ENCODE peak calls at places on chromosomes 13 and 19, in five cellular contexts. One of them, this sample, is unnamed.
A peak's percentile ranks its signal among the peaks of the same experiment; 100 is the strongest.

GRCh38 chr19:50303558-50303957 is 25.6 kb downstream of the KCNC3 start:
- DNase-seq in tibial nerve: no peak
- DNase-seq in AG04450: no peak
- DNase-seq in CD8-positive, alpha-beta memory T cell: no peak
- DNase-seq in cardiac muscle cell: no peak
- DNase-seq in this sample: no peak

GRCh38 chr19:31527443-31527842 is 178.2 kb upstream of the TSHZ3 start:
- DNase-seq in tibial nerve: no peak
- DNase-seq in AG04450: no peak
- DNase-seq in CD8-positive, alpha-beta memory T cell: no peak
- DNase-seq in cardiac muscle cell: no peak
- DNase-seq in this sample: no peak

GRCh38 chr13:95099541-95099940 is 201.7 kb downstream of the ABCC4 start:
- DNase-seq in tibial nerve: no peak
- DNase-seq in AG04450: no peak
- DNase-seq in CD8-positive, alpha-beta memory T cell: no peak
- DNase-seq in cardiac muscle cell: no peak
- DNase-seq in this sample: no peak

GRCh38 chr13:23794267-23795161 is 94.7 kb downstream of the MIPEP start:
- DNase-seq in tibial nerve: no peak
- DNase-seq in AG04450: peak; percentile 68
- DNase-seq in CD8-positive, alpha-beta memory T cell: no peak
- DNase-seq in cardiac muscle cell: no peak
- DNase-seq in this sample: peak; percentile 50

GRCh38 chr13:98291658-98292057 is 114.6 kb upstream of the RNF113B start:
- DNase-seq in tibial nerve: no peak
- DNase-seq in AG04450: no peak
- DNase-seq in CD8-positive, alpha-beta memory T cell: no peak
- DNase-seq in cardiac muscle cell: no peak
- DNase-seq in this sample: no peak

GRCh38 chr13:27704681-27705080 is 83.0 kb downstream of the POLR1D start:
- DNase-seq in tibial nerve: no peak
- DNase-seq in AG04450: no peak
- DNase-seq in CD8-positive, alpha-beta memory T cell: no peak
- DNase-seq in cardiac muscle cell: no peak
- DNase-seq in this sample: no peak

GRCh38 chr13:21894703-21895699 is 224.1 kb downstream of the FGF9 start:
- DNase-seq in tibial nerve: no peak
- DNase-seq in AG04450: no peak
- DNase-seq in CD8-positive, alpha-beta memory T cell: no peak
- DNase-seq in cardiac muscle cell: no peak
- DNase-seq in this sample: no peak

GRCh38 chr13:114099191-114099590 is 33.2 kb downstream of the RASA3 start:
- DNase-seq in tibial nerve: peak; percentile 71
- DNase-seq in AG04450: peak; percentile 70
- DNase-seq in CD8-positive, alpha-beta memory T cell: peak; percentile 46
- DNase-seq in cardiac muscle cell: peak; percentile 82
- DNase-seq in this sample: peak; percentile 96

GRCh38 chr19:913080-913748 is at the start of gene R3HDM4:
- DNase-seq in tibial nerve: peak; percentile 67
- DNase-seq in AG04450: no peak
- DNase-seq in CD8-positive, alpha-beta memory T cell: peak; percentile 90
- DNase-seq in cardiac muscle cell: peak; percentile 83
- DNase-seq in this sample: peak; percentile 69

GRCh38 chr19:1979017-1979416 is 36.5 kb downstream of the BTBD2 start:
- DNase-seq in tibial nerve: no peak
- DNase-seq in AG04450: no peak
- DNase-seq in CD8-positive, alpha-beta memory T cell: no peak
- DNase-seq in cardiac muscle cell: no peak
- DNase-seq in this sample: no peak

GRCh38 chr13:112145221-112146072 is 78.5 kb downstream of the SOX1 start:
- DNase-seq in tibial nerve: no peak
- DNase-seq in AG04450: no peak
- DNase-seq in CD8-positive, alpha-beta memory T cell: no peak
- DNase-seq in cardiac muscle cell: no peak
- DNase-seq in this sample: peak; percentile 40

GRCh38 chr13:50323440-50324070 is 308.3 kb downstream of the KCNRG start:
- DNase-seq in tibial nerve: no peak
- DNase-seq in AG04450: peak; percentile 71
- DNase-seq in CD8-positive, alpha-beta memory T cell: no peak
- DNase-seq in cardiac muscle cell: no peak
- DNase-seq in this sample: no peak

GRCh38 chr13:112781881-112782361 is 92.1 kb downstream of the ATP11A start:
- DNase-seq in tibial nerve: no peak
- DNase-seq in AG04450: no peak
- DNase-seq in CD8-positive, alpha-beta memory T cell: no peak
- DNase-seq in cardiac muscle cell: no peak
- DNase-seq in this sample: no peak

GRCh38 chr19:383040-383439 is 25.9 kb downstream of the C2CD4C start:
- DNase-seq in tibial nerve: no peak
- DNase-seq in AG04450: no peak
- DNase-seq in CD8-positive, alpha-beta memory T cell: peak; percentile 42
- DNase-seq in cardiac muscle cell: no peak
- DNase-seq in this sample: no peak

GRCh38 chr13:39297664-39298171 is 259.5 kb downstream of the NHLRC3 start:
- DNase-seq in tibial nerve: no peak
- DNase-seq in AG04450: no peak
- DNase-seq in CD8-positive, alpha-beta memory T cell: no peak
- DNase-seq in cardiac muscle cell: no peak
- DNase-seq in this sample: no peak

GRCh38 chr19:29956855-29957254 is 14.8 kb downstream of the URI1 start:
- DNase-seq in tibial nerve: no peak
- DNase-seq in AG04450: no peak
- DNase-seq in CD8-positive, alpha-beta memory T cell: no peak
- DNase-seq in cardiac muscle cell: no peak
- DNase-seq in this sample: no peak

GRCh38 chr19:49441210-49441959 is at the start of gene SLC17A7:
- DNase-seq in tibial nerve: peak; percentile 82
- DNase-seq in AG04450: no peak
- DNase-seq in CD8-positive, alpha-beta memory T cell: no peak
- DNase-seq in cardiac muscle cell: peak; percentile 68
- DNase-seq in this sample: no peak

GRCh38 chr19:21698215-21698614 is 69.2 kb downstream of the ZNF100 start:
- DNase-seq in tibial nerve: peak; percentile 22
- DNase-seq in AG04450: no peak
- DNase-seq in CD8-positive, alpha-beta memory T cell: no peak
- DNase-seq in cardiac muscle cell: peak; percentile 56
- DNase-seq in this sample: no peak

GRCh38 chr19:4064073-4064550 is 2.6 kb downstream of the ZBTB7A start:
- DNase-seq in tibial nerve: no peak
- DNase-seq in AG04450: no peak
- DNase-seq in CD8-positive, alpha-beta memory T cell: no peak
- DNase-seq in cardiac muscle cell: peak; percentile 20
- DNase-seq in this sample: no peak

GRCh38 chr13:111099292-111099691 is 15.8 kb upstream of the ARHGEF7 start:
- DNase-seq in tibial nerve: no peak
- DNase-seq in AG04450: no peak
- DNase-seq in CD8-positive, alpha-beta memory T cell: no peak
- DNase-seq in cardiac muscle cell: no peak
- DNase-seq in this sample: no peak

GRCh38 chr19:13100871-13101589 is 1.6 kb downstream of the LYL1 start:
- DNase-seq in tibial nerve: no peak
- DNase-seq in AG04450: no peak
- DNase-seq in CD8-positive, alpha-beta memory T cell: no peak
- DNase-seq in cardiac muscle cell: no peak
- DNase-seq in this sample: no peak

GRCh38 chr13:104984296-104984818 is 1551.1 kb downstream of the EFNB2 start:
- DNase-seq in tibial nerve: peak; percentile 44
- DNase-seq in AG04450: no peak
- DNase-seq in CD8-positive, alpha-beta memory T cell: peak; percentile 43
- DNase-seq in cardiac muscle cell: peak; percentile 72
- DNase-seq in this sample: no peak

GRCh38 chr19:33905937-33906577 is 109.4 kb downstream of the KCTD15 start:
- DNase-seq in tibial nerve: no peak
- DNase-seq in AG04450: no peak
- DNase-seq in CD8-positive, alpha-beta memory T cell: no peak
- DNase-seq in cardiac muscle cell: peak; percentile 45
- DNase-seq in this sample: no peak

GRCh38 chr13:90926459-90926858 is 421.0 kb upstream of the MIR17HG start:
- DNase-seq in tibial nerve: no peak
- DNase-seq in AG04450: no peak
- DNase-seq in CD8-positive, alpha-beta memory T cell: no peak
- DNase-seq in cardiac muscle cell: no peak
- DNase-seq in this sample: no peak

GRCh38 chr19:49558591-49558990 is 21.8 kb downstream of the NOSIP start:
- DNase-seq in tibial nerve: no peak
- DNase-seq in AG04450: no peak
- DNase-seq in CD8-positive, alpha-beta memory T cell: no peak
- DNase-seq in cardiac muscle cell: no peak
- DNase-seq in this sample: no peak

GRCh38 chr13:73879346-73880020 is 254.7 kb downstream of the KLF12 start:
- DNase-seq in tibial nerve: no peak
- DNase-seq in AG04450: no peak
- DNase-seq in CD8-positive, alpha-beta memory T cell: no peak
- DNase-seq in cardiac muscle cell: no peak
- DNase-seq in this sample: no peak

DNA sequence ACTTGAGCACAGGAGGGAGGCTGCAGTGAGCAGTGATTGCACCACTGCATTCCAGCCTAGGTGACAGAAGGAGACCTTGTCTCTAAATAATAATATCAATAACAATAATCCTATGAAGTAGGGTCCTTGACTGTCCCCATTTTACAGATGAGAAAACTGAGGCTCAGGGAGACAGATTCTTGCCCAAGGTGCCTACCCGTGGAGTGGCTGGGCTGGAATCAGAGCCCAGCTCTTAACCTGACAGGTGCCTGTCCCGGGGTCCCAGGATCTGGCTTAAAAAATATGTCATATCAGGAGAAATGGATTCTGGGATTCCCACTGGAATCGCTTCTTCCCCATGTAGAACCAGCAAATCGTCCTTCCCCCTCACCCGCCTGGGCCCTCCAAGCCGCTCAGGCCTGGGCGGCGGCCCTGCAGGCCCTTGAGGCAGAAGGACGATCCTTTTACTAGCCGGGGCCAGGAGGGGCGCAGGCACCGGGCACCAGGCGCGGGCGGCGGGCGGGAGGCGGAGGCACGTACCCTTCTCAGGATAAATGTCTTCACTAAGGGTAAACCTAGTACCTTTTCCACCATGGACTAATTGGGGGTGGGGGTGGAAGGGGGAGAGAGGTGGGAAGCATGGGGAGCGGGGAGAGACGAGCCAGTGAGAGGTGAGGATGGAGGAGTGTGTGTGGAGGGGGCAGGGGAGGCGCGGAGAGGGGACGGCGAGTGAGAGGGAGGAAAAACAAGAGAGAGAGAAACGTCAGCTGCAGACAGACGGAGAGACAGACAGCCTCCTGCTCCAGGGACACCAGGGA is 60.6 kb downstream of the COLGALT1 start:
- DNase-seq in tibial nerve: no peak
- DNase-seq in AG04450: no peak
- DNase-seq in CD8-positive, alpha-beta memory T cell: no peak
- DNase-seq in cardiac muscle cell: no peak
- DNase-seq in this sample: no peak
- H3K27ac ChIP-seq in tibial nerve: no peak overlapping the region
- H3K27ac ChIP-seq in AG04450: no peak overlapping the region
- H3K27ac ChIP-seq in CD8-positive, alpha-beta memory T cell: peak overlapping the region; percentile 61
- H3K27ac ChIP-seq in cardiac muscle cell: no peak overlapping the region
- H3K27ac ChIP-seq in this sample: no peak overlapping the region

DNA sequence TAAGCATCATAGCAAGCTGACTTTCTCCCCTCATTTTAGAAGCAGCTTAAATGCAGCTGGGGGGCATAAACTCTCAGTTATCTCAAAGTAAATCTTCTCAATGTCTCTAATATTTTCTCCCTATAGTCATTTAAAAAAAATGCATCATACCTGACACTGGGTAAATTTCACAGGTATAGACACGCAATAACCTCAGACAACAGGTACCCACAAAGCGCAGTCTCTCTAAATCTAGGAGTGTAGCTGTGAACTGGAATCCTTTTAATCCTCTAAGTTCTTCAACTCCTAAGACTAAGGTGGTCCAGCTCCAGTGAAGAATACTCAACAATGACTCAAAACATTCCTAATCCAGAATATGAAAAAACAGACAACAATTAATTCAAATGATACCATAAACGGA is 141.2 kb downstream of the MYCBP2 start:
- DNase-seq in tibial nerve: no peak
- DNase-seq in AG04450: no peak
- DNase-seq in CD8-positive, alpha-beta memory T cell: no peak
- DNase-seq in cardiac muscle cell: no peak
- DNase-seq in this sample: no peak
- H3K27ac ChIP-seq in tibial nerve: no peak overlapping the region
- H3K27ac ChIP-seq in AG04450: no peak overlapping the region
- H3K27ac ChIP-seq in CD8-positive, alpha-beta memory T cell: no peak overlapping the region
- H3K27ac ChIP-seq in cardiac muscle cell: no peak overlapping the region
- H3K27ac ChIP-seq in this sample: no peak overlapping the region

DNA sequence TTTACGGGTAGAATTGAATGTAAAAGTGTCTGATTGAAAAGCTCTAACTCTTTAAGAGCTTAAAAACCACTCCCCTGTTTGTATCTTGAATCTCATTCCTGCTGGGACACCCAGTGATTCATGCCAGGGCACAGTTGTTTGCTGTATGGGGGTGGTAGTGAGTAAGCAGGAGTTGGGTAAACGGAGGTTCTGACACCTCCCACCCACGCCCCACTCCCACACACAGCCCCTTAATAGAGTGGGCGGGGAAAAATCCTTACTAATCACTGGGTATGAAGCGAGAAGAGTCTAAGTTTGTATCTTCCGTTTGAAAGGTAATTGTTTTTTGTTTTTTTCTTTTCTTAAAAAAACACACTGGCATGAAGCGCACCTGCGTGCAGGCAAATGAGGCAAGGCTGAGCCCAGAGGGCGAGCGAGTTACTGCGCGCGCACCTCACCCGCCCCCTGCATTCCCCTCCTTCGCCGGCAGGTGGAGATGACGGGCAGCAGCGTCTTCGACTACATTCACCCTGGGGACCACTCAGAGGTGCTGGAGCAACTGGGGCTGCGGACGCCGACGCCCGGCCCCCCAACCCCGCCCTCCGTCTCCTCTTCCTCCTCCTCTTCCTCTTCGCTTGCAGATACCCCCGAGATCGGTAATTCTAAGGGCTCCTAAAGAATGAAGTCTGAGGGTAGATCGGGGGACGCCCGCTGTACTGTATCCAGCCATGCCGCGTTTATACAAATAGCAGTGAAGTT is 12.8 kb downstream of the TMEM160 start:
- DNase-seq in tibial nerve: peak; percentile 92
- DNase-seq in AG04450: peak; percentile 47
- DNase-seq in CD8-positive, alpha-beta memory T cell: peak; percentile 94
- DNase-seq in cardiac muscle cell: peak; percentile 79
- DNase-seq in this sample: peak; percentile 93
- H3K27ac ChIP-seq in tibial nerve: no peak overlapping the region
- H3K27ac ChIP-seq in AG04450: peak overlapping the region; percentile 31
- H3K27ac ChIP-seq in CD8-positive, alpha-beta memory T cell: peak overlapping the region; percentile 48
- H3K27ac ChIP-seq in cardiac muscle cell: no peak overlapping the region
- H3K27ac ChIP-seq in this sample: no peak overlapping the region

DNA sequence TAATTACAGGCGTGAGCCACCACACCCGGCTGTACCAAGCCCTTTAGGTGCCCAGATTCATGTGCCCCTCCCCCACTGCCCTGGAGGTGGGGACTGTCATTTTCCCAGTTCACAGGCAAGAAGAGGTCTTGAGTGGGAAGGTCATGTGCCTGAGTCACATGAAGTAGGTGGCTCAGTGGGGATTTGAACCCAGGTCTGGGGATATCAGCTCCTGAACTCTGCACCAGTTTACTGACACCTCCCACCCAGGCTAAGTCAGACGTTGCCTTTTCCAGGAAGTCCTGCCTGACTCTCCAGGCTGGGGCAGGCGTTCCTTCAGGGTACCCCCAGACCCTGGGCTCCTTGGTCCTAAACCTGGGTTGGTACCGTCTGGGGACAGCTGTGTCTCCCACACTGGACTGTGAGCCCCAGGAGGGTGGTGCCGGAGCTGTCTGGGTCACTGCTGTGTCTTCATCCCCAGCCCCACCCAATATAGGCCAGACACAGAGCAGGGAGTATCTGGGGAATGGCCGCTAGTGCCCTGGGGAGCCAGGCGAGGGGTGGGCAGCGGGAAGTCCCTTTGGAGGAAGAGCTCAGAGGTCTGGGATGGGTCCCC is 8.6 kb downstream of the VASP start:
- DNase-seq in tibial nerve: no peak
- DNase-seq in AG04450: no peak
- DNase-seq in CD8-positive, alpha-beta memory T cell: no peak
- DNase-seq in cardiac muscle cell: no peak
- DNase-seq in this sample: no peak
- H3K27ac ChIP-seq in tibial nerve: peak overlapping the region; percentile 74
- H3K27ac ChIP-seq in AG04450: no peak overlapping the region
- H3K27ac ChIP-seq in CD8-positive, alpha-beta memory T cell: peak overlapping the region; percentile 61
- H3K27ac ChIP-seq in cardiac muscle cell: peak overlapping the region; percentile 6
- H3K27ac ChIP-seq in this sample: no peak overlapping the region